ENCODE peak calls at places on chromosomes 13 and 19, in seven cellular contexts. V is NB4, S is ascending aorta, W is PC-9, D is esophagus squamous epithelium, M is lower leg skin, C is tibial artery. H is an unnamed sample.

GRCh38 chr19:55408320-55408836 is 790 bp upstream of the UBE2S start:
- DNase-seq in M (no peak), V (no peak), C (no peak), S (no peak), D (no peak), W (no peak), H (no peak)

GRCh38 chr13:79481685-79482052 is 714 bp downstream of the NDFIP2 start:
- DNase-seq in D (no peak), M (no peak), S (no peak), C (no peak), W (peak), V (peak), H (no peak)

GRCh38 chr13:46565808-46566750 is 13.1 kb downstream of the LRCH1 start:
- DNase-seq in D (no peak), C (no peak), S (no peak), V (no peak), W (no peak), M (no peak), H (no peak)

GRCh38 chr13:73708393-73708985 is 425.7 kb downstream of the KLF12 start:
- DNase-seq in C (peak), D (no peak), V (peak), M (peak), S (no peak), W (peak), H (no peak)

GRCh38 chr13:93309886-93310520 is 83.4 kb downstream of the GPC6 start:
- DNase-seq in M (no peak), D (no peak), S (no peak), V (no peak), C (no peak), W (no peak), H (no peak)

GRCh38 chr13:27793377-27794074 is 1.2 kb downstream of the GSX1 start:
- DNase-seq in S (no peak), C (no peak), M (no peak), D (no peak), V (no peak), W (no peak), H (no peak)

GRCh38 chr13:74133657-74134201 is 475 bp downstream of the KLF12 start:
- DNase-seq in M (peak), C (peak), W (no peak), S (peak), D (peak), V (peak), H (peak)

GRCh38 chr13:114047358-114047881 is 73.5 kb upstream of the C13orf46 start:
- DNase-seq in V (no peak), S (no peak), C (no peak), M (no peak), D (no peak), W (no peak), H (no peak)

GRCh38 chr13:66424417-66424816 is 805.7 kb downstream of the PCDH9 start:
- DNase-seq in D (no peak), M (no peak), C (no peak), S (no peak), V (no peak), W (no peak), H (no peak)

GRCh38 chr19:14114854-14115253 is 2.7 kb downstream of the PRKACA start:
- DNase-seq in C (peak), V (peak), M (no peak), S (no peak), D (no peak), W (peak), H (peak)

GRCh38 chr19:3359850-3360493 is 6.4 kb upstream of the NFIC start:
- DNase-seq in C (no peak), M (no peak), W (no peak), S (no peak), D (no peak), V (peak), H (no peak)

GRCh38 chr13:36858285-36858684 is 39.3 kb downstream of the RFXAP start:
- DNase-seq in D (no peak), S (no peak), W (peak), C (no peak), M (no peak), V (peak), H (no peak)

GRCh38 chr19:2034729-2035589 is 16.1 kb downstream of the MKNK2 start:
- DNase-seq in S (no peak), W (peak), D (no peak), V (peak), M (no peak), C (no peak), H (no peak)

GRCh38 chr19:23817519-23817918 is 58.8 kb upstream of the ZNF681 start:
- DNase-seq in V (peak), W (no peak), C (no peak), M (no peak), D (no peak), S (no peak), H (no peak)

GRCh38 chr13:25901460-25902376 is 150.1 kb downstream of the SHISA2 start:
- DNase-seq in M (no peak), S (no peak), W (peak), D (no peak), V (peak), C (no peak), H (no peak)

GRCh38 chr19:38425810-38426466 is at the start of gene RASGRP4:
- DNase-seq in D (no peak), W (no peak), S (no peak), M (no peak), C (peak), V (peak), H (no peak)

GRCh38 chr19:41376241-41376997 is at the start of gene TMEM91:
- DNase-seq in S (no peak), V (no peak), M (no peak), W (no peak), D (no peak), C (peak), H (no peak)

GRCh38 chr13:33471182-33471581 is 185.6 kb upstream of the STARD13 start:
- DNase-seq in V (no peak), D (no peak), C (no peak), S (no peak), M (no peak), W (no peak), H (no peak)

GRCh38 chr13:44045179-44045562 is 165.5 kb downstream of the LACC1 start:
- DNase-seq in V (no peak), D (no peak), W (no peak), M (no peak), S (no peak), C (no peak), H (no peak)

GRCh38 chr19:38932425-38933179 is 1.9 kb downstream of the MRPS12 start:
- DNase-seq in C (no peak), W (no peak), S (no peak), M (no peak), V (peak), D (no peak), H (no peak)

DNA sequence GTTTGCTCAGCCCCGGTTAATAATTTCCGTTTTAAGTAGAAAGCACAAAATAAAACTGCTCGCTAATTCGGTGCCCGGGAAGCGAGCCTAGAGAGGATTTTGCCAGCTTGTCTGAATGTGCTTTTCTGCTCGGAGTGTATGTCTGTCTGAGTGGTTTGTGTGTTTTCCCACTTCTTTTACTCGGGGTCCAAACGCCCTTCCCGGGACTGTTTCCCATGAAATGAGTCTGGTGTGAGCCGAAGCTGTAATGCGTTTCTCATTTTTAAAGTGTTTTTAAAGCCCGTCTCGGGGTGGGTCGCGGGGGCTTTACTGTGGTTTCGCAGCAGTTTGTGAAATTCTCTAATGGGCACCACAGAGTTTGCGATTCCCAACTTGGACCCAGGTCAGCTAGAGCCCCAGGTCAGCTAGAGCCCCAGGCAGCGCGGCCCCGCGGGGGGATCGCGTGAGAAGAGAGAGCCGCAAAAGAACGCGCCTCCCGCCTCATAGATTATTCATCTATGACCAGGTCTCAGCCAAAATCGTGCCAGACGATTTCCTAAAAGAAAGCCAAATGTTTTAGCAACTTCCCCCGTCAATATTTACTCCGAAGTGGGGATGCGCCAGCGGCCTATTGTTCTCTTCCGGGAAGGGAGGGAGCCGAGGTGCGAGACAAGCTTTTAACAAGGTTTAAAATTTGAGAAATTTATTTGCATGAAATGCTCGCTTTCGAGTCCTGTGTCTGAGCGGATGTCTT is 2.0 kb downstream of the ZIC2 start:
- DNase-seq in M (no peak), S (no peak), C (no peak), W (peak), V (peak), D (no peak), H (no peak)
- H3K4me3 ChIP-seq in M (no peak), S (no peak), C (no peak), W (peak), V (peak), D (no peak), H (no peak)

GRCh38 chr19:17184381-17184841 is 30.7 kb upstream of the USE1 start:
- DNase-seq in W (no peak), S (no peak), D (no peak), V (no peak), M (no peak), C (no peak), H (no peak)

GRCh38 chr19:17180997-17181702 is 34.0 kb upstream of the USE1 start:
- DNase-seq in V (no peak), M (no peak), S (no peak), D (no peak), W (no peak), C (no peak), H (no peak)

GRCh38 chr19:17183858-17184271 is 31.3 kb upstream of the USE1 start:
- DNase-seq in D (no peak), V (peak), W (no peak), S (no peak), C (no peak), M (no peak), H (no peak)

GRCh38 chr19:17185590-17185989 is 29.6 kb upstream of the USE1 start:
- DNase-seq in S (no peak), M (no peak), V (no peak), W (no peak), C (no peak), D (no peak), H (no peak)

GRCh38 chr19:17183271-17183757 is 31.8 kb upstream of the USE1 start:
- DNase-seq in C (no peak), M (no peak), D (no peak), S (no peak), V (peak), W (no peak), H (no peak)
- H3K4me3 ChIP-seq in C (no peak), M (no peak), D (no peak), S (no peak), V (peak), W (no peak), H (no peak)

GRCh38 chr13:71712988-71713653 is 153.9 kb downstream of the DACH1 start:
- DNase-seq in C (no peak), V (peak), W (peak), D (no peak), S (no peak), M (no peak), H (no peak)
- H3K4me3 ChIP-seq in C (no peak), V (no peak), W (no peak), D (no peak), S (no peak), M (no peak), H (no peak)

GRCh38 chr13:35720690-35721554 is 244.4 kb upstream of the MAB21L1 start:
- DNase-seq in W (no peak), D (no peak), C (no peak), S (no peak), V (peak), M (no peak), H (no peak)
- H3K4me3 ChIP-seq in W (no peak), D (no peak), C (peak), S (no peak), V (no peak), M (no peak), H (no peak)

DNA sequence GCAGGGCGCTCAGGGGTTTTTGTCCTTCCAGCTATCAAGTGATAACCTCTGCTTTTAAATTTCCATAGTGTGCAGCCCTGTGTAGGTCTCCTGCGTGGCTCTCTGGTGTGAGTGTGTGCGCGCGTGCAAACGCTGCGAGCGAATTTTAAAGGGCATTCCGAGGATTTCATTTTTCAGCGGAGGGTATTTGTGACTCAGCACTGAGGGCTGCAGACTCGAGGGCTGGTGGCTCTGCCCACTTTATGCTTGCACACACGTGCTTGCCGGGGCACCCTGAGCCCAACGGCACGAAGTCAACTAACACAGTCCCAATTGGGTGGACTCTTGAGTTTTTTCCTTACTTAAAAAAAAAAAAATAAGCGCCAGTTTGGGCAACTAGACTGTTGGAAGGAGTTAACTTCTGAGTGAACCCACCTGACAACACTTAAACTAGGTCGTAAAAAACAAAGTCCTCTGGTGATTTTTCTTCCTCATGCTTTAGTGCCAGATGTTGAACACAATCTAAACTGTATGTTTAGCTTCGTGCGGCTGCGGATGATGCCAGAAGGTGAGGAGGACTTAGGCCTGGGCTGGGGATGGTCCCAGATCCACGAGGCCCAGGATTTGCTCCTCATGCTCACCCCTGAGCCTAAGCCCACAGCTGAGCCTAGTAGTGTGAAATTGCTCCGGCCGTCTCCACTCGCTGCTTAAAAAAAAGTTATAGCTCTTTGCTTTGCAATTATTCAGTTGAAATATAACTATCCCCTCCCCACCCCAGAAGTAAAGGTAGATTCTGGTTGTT is 2.1 kb downstream of the FGF9 start:
- DNase-seq in W (no peak), V (no peak), D (no peak), C (no peak), S (no peak), M (no peak), H (no peak)
- H3K4me3 ChIP-seq in W (peak), V (no peak), D (peak), C (peak), S (peak), M (peak), H (peak)

DNA sequence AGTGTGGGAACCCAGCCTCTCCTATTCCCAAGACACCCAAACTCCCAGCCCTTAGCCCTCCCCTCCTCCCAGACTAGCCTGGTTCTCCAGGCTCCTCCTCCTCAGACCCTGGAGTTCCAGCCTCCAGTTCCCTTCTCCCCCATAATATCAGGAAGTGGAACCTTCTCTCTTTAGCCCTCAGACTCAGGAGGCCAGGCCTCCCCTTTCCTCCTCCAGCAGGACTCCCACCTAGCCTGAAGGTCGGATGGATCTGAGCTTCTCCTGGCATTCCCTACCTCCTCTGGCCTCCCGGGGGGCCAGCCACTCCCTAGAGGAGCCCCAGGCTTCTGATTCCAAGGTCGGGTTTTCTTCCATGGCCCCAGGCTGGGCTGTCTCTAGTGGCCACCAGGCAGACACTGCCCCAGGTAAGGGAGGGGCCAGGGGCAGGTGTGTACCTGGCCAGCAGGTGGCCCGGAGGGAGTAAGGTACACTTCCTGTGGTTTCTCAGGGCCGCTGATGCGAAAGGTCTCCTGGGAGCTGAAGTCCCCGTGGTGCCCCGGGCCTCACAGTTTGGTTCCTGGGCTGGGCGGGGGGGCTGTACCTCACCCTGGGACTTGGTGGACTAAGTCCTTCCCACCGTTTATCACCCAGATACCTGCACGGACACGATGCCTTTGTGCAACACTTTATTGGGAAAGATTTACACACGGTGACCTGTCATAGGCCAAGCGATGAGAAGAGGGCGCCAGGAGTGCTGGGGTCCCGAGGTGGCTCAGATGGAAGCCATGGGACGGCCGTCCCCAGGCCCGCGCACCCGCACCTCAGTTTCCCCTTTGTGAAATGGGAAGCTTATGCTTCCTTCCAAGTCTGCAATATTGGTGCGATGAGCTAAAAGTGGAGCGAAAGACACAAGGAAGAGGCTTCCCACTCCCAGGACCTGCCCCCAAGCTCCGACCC is at the start of gene TMC4:
- DNase-seq in C (no peak), M (no peak), W (peak), S (no peak), V (no peak), D (no peak), H (no peak)
- H3K4me3 ChIP-seq in C (no peak), M (no peak), W (peak), S (no peak), V (no peak), D (peak), H (no peak)

GRCh38 chr19:12064266-12065099 is at the start of gene ZNF844:
- DNase-seq in V (peak), D (peak), M (peak), W (peak), C (peak), S (peak), H (peak)
- H3K4me3 ChIP-seq in V (peak), D (peak), M (peak), W (peak), C (peak), S (peak), H (peak)

DNA sequence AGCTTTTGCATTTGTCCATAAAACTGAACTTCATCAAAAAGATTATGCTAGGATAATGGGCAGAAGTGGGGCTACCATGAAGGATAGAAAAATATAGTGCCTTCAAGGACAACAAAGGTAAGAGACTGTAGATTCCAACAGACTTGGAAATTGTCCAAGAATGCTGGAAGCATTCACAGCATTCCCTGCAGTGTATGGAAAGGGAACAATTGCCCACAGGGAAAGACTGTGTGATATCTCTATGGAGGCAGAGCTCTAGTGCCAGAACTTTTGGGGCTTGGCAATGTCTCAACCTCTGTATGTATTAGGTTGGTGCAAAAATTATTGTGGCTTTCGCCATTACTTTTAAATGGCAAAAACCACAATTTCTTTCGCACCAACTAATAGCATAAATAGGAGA is 1598.8 kb upstream of the MIR17HG start:
- DNase-seq in D (no peak), C (no peak), W (no peak), M (no peak), V (no peak), S (no peak), H (no peak)
- H3K4me3 ChIP-seq in D (no peak), C (no peak), W (no peak), M (no peak), V (no peak), S (no peak), H (no peak)

DNA sequence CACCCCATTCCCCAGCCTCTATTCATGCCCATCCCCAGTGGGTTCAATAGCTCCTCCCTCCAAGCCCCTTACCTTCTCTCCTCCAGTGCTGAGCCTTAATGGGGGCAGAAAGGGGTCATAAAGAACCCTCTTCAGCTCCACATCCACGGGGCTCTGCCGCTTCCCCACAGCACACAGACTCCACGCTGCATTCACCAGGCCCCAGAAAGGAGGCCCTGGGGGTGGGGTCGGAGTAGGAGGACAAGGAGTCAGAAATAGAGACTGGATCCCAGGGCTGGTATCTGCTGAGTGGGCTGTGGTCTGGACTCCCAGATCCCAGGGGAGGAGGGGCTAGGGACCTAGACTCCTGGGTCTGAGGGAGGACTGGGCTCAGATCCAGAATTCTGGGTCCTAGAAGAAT is 1.6 kb downstream of the CA11 start:
- DNase-seq in M (no peak), D (no peak), W (no peak), S (no peak), V (no peak), C (no peak), H (no peak)
- H3K4me3 ChIP-seq in M (no peak), D (no peak), W (no peak), S (peak), V (no peak), C (peak), H (no peak)

H was measured in right atrium auricular region.